ENCODE peak calls at places on chromosomes 2 and 18, in six cellular contexts. Y, D, U, M, V and X are unnamed samples.

GRCh38 chr2:46480562-46480961 is 1.2 kb downstream of the TMEM247 start:
- DNase-seq in Y (no peak), D (no peak), U (no peak), M (no peak), V (no peak), X (no peak)

GRCh38 chr2:29942711-29943110 is 21.3 kb upstream of the ALK start:
- DNase-seq in Y (no peak), D (no peak), U (no peak), M (no peak), V (no peak), X (no peak)

GRCh38 chr2:238015705-238016104 is 45.1 kb upstream of the SCLY start:
- DNase-seq in Y (no peak), D (no peak), U (no peak), M (no peak), V (no peak), X (no peak)

GRCh38 chr18:59267511-59268126 is 5.6 kb downstream of the RAX start:
- DNase-seq in Y (no peak), D (no peak), U (no peak), M (no peak), V (no peak), X (no peak)

GRCh38 chr18:69817335-69817935 is 130.2 kb downstream of the CD226 start:
- DNase-seq in Y (no peak), D (no peak), U (no peak), M (no peak), V (peak), X (no peak)

GRCh38 chr2:105952131-105952530 is 207.4 kb downstream of the NCK2 start:
- DNase-seq in Y (no peak), D (peak), U (no peak), M (no peak), V (no peak), X (no peak)

GRCh38 chr2:28951910-28952805 is 28.9 kb upstream of the TOGARAM2 start:
- DNase-seq in Y (no peak), D (no peak), U (no peak), M (peak), V (no peak), X (peak)

GRCh38 chr2:166932032-166932431 is 43.8 kb downstream of the XIRP2 start:
- DNase-seq in Y (no peak), D (no peak), U (no peak), M (no peak), V (no peak), X (no peak)

GRCh38 chr2:219663116-219663762 is 35.8 kb downstream of the SLC4A3 start:
- DNase-seq in Y (no peak), D (no peak), U (no peak), M (no peak), V (no peak), X (peak)

GRCh38 chr18:70366174-70366573 is 77.3 kb downstream of the SOCS6 start:
- DNase-seq in Y (no peak), D (no peak), U (no peak), M (no peak), V (no peak), X (no peak)

GRCh38 chr2:9284521-9285297 is 78.1 kb downstream of the ASAP2 start:
- DNase-seq in Y (no peak), D (no peak), U (no peak), M (no peak), V (no peak), X (no peak)

GRCh38 chr2:172556284-172557033 is 569 bp downstream of the PDK1 start:
- DNase-seq in Y (peak), D (peak), U (peak), M (peak), V (no peak), X (peak)

GRCh38 chr2:62287895-62288589 is 92.1 kb downstream of the B3GNT2 start:
- DNase-seq in Y (peak), D (peak), U (peak), M (peak), V (peak), X (no peak)

GRCh38 chr2:55887351-55887750 is 36.2 kb downstream of the EFEMP1 start:
- DNase-seq in Y (no peak), D (no peak), U (no peak), M (no peak), V (no peak), X (no peak)

GRCh38 chr2:4336855-4337254 is 633.5 kb downstream of the DCDC2C start:
- DNase-seq in Y (no peak), D (no peak), U (no peak), M (no peak), V (no peak), X (no peak)

GRCh38 chr2:27583390-27583915 is 611 bp downstream of the ZNF512 start:
- DNase-seq in Y (no peak), D (no peak), U (no peak), M (no peak), V (no peak), X (no peak)

GRCh38 chr2:67574230-67574629 is 177.1 kb downstream of the ETAA1 start:
- DNase-seq in Y (no peak), D (no peak), U (no peak), M (no peak), V (no peak), X (no peak)

GRCh38 chr2:227759411-227760113 is 13.9 kb downstream of the SCYGR8 start:
- DNase-seq in Y (no peak), D (no peak), U (no peak), M (no peak), V (no peak), X (no peak)

GRCh38 chr2:53768233-53768542 is 584 bp downstream of the CHAC2 start:
- DNase-seq in Y (no peak), D (peak), U (no peak), M (peak), V (no peak), X (no peak)

GRCh38 chr18:50751947-50752346 is 67.9 kb downstream of the MRO start:
- DNase-seq in Y (no peak), D (no peak), U (no peak), M (no peak), V (no peak), X (no peak)

GRCh38 chr2:27118525-27119329 is at the start of gene CGREF1:
- DNase-seq in Y (no peak), D (peak), U (no peak), M (no peak), V (no peak), X (no peak)

GRCh38 chr18:76875390-76876330 is 53.3 kb downstream of the ZNF236 start:
- DNase-seq in Y (peak), D (peak), U (no peak), M (peak), V (no peak), X (no peak)

GRCh38 chr2:23413641-23414040 is 28.7 kb downstream of the KLHL29 start:
- DNase-seq in Y (no peak), D (no peak), U (no peak), M (no peak), V (no peak), X (no peak)